ENCODE peak calls at places on chromosome 1, in nine cellular contexts. V, O, E, D, T, S, M, J and G are unnamed samples.

GRCh38 chr1:39671793-39672550 is at the start of gene NT5C1A:
- DNase-seq in E (no peak), V (no peak), J (no peak), T (no peak), D (peak; percentile 62), M (peak; percentile 10), O (peak; percentile 57), S (no peak), G (peak; percentile 39)

GRCh38 chr1:167713330-167714081 is 8.3 kb upstream of the MPZL1 start:
- DNase-seq in S (peak; percentile 82), V (no peak), M (no peak), T (peak; percentile 17), J (no peak), E (no peak), D (peak; percentile 33), O (peak; percentile 62), G (peak; percentile 54)

GRCh38 chr1:2050793-2051682 is 827 bp downstream of the PRKCZ start:
- DNase-seq in D (no peak), V (no peak), T (no peak), O (no peak), M (no peak), J (no peak), E (no peak), S (no peak), G (no peak)

GRCh38 chr1:186838380-186839076 is 9.8 kb downstream of the PLA2G4A start:
- DNase-seq in V (no peak), T (no peak), M (no peak), S (no peak), O (no peak), E (no peak), J (no peak), D (no peak), G (no peak)

GRCh38 chr1:56345826-56346225 is 233.5 kb downstream of the PLPP3 start:
- DNase-seq in M (no peak), S (no peak), O (no peak), J (no peak), T (no peak), E (no peak), V (no peak), D (no peak), G (no peak)

GRCh38 chr1:235101558-235102258 is 26.9 kb downstream of the TOMM20 start:
- DNase-seq in J (no peak), E (no peak), O (no peak), T (no peak), S (no peak), M (no peak), D (no peak), V (no peak), G (no peak)

GRCh38 chr1:233336554-233337442 is 9.3 kb downstream of the MAP3K21 start:
- DNase-seq in J (no peak), S (no peak), O (no peak), M (no peak), D (no peak), T (no peak), V (no peak), E (no peak), G (no peak)

GRCh38 chr1:202228484-202229122 is 35.0 kb downstream of the LGR6 start:
- DNase-seq in O (no peak), S (no peak), M (no peak), J (no peak), E (no peak), V (no peak), D (no peak), T (no peak), G (no peak)

GRCh38 chr1:196538473-196538872 is 69.8 kb downstream of the KCNT2 start:
- DNase-seq in M (no peak), T (no peak), V (no peak), D (no peak), E (no peak), O (no peak), S (no peak), J (no peak), G (no peak)

GRCh38 chr1:159088050-159088449 is 11.5 kb upstream of the AIM2 start:
- DNase-seq in E (peak; percentile 48), V (no peak), J (no peak), D (no peak), S (no peak), O (no peak), M (no peak), T (peak; percentile 93), G (peak; percentile 43)

GRCh38 chr1:228400237-228400651 is 6.4 kb downstream of the TRIM11 start:
- DNase-seq in M (no peak), D (no peak), J (no peak), T (no peak), O (no peak), E (no peak), S (no peak), V (no peak), G (no peak)

GRCh38 chr1:156146006-156146748 is 7.2 kb upstream of the SEMA4A start:
- DNase-seq in O (peak; percentile 60), M (peak; percentile 76), J (no peak), D (peak; percentile 74), T (peak; percentile 97), E (peak; percentile 86), S (peak; percentile 94), V (peak; percentile 86), G (peak; percentile 92)

GRCh38 chr1:85168884-85169283 is 31.9 kb downstream of the SYDE2 start:
- DNase-seq in V (no peak), S (no peak), T (no peak), E (no peak), O (no peak), J (no peak), D (no peak), M (no peak), G (no peak)

GRCh38 chr1:226589008-226589733 is 40.6 kb downstream of the STUM start:
- DNase-seq in M (no peak), V (no peak), O (no peak), D (no peak), T (peak; percentile 13), J (no peak), E (no peak), S (no peak), G (no peak)

GRCh38 chr1:27568247-27569087 is 35.5 kb downstream of the AHDC1 start:
- DNase-seq in T (peak; percentile 95), S (peak; percentile 96), M (peak; percentile 86), O (peak; percentile 93), V (peak; percentile 97), E (peak; percentile 46), D (peak; percentile 96), J (peak; percentile 75), G (peak; percentile 91)

GRCh38 chr1:205317311-205317917 is 4.1 kb downstream of the NUAK2 start:
- DNase-seq in V (peak; percentile 84), O (no peak), S (no peak), J (no peak), E (no peak), D (peak; percentile 82), T (peak; percentile 27), M (no peak), G (no peak)

GRCh38 chr1:119227446-119227845 is 87.0 kb upstream of the WARS2 start:
- DNase-seq in M (no peak), D (no peak), S (no peak), O (no peak), V (no peak), T (no peak), J (no peak), E (no peak), G (no peak)

GRCh38 chr1:2840036-2840809 is 38.7 kb upstream of the TTC34 start:
- DNase-seq in O (no peak), D (peak; percentile 11), T (no peak), V (no peak), J (no peak), S (no peak), E (no peak), M (no peak), G (no peak)

GRCh38 chr1:45802343-45803298 is 791 bp upstream of the MAST2 start:
- DNase-seq in O (peak; percentile 13), D (peak; percentile 84), J (peak; percentile 70), M (peak; percentile 86), V (peak; percentile 92), S (peak; percentile 90), E (peak; percentile 95), T (peak; percentile 97), G (peak; percentile 99)

GRCh38 chr1:180152588-180152987 is 2.1 kb upstream of the QSOX1 start:
- DNase-seq in S (peak; percentile 32), M (no peak), V (no peak), O (no peak), E (no peak), D (no peak), J (no peak), T (no peak), G (no peak)

GRCh38 chr1:32150847-32151246 is 28.6 kb upstream of the TXLNA start:
- DNase-seq in T (peak; percentile 41), M (no peak), V (no peak), S (no peak), O (no peak), E (no peak), D (no peak), J (no peak), G (no peak)

GRCh38 chr1:27872059-27872801 is at the start of gene THEMIS2:
- DNase-seq in S (no peak), E (no peak), O (peak; percentile 71), T (peak; percentile 70), D (peak; percentile 75), V (peak; percentile 22), J (no peak), M (peak; percentile 32), G (peak; percentile 56)

GRCh38 chr1:42165511-42166210 is 1.1 kb upstream of the GUCA2A start:
- DNase-seq in J (no peak), S (peak; percentile 94), O (no peak), D (no peak), E (no peak), T (peak; percentile 76), V (peak; percentile 93), M (peak; percentile 59), G (peak; percentile 18)

GRCh38 chr1:213570487-213570886 is 417.3 kb upstream of the PROX1 start:
- DNase-seq in M (no peak), J (no peak), S (no peak), V (no peak), D (no peak), E (no peak), O (no peak), T (peak; percentile 1), G (no peak)

GRCh38 chr1:23980725-23981063 is 567 bp upstream of the SRSF10 start:
- DNase-seq in T (peak; percentile 72), O (peak; percentile 71), E (no peak), D (no peak), J (no peak), V (peak; percentile 90), M (no peak), S (no peak), G (peak; percentile 54)

GRCh38 chr1:168709896-168710305 is 19.1 kb downstream of the DPT start:
- DNase-seq in D (no peak), M (peak; percentile 77), T (peak; percentile 81), S (no peak), J (no peak), V (peak; percentile 91), O (no peak), E (no peak), G (peak; percentile 88)

GRCh38 chr1:160618763-160619274 is 28.0 kb downstream of the SLAMF1 start:
- DNase-seq in J (no peak), T (no peak), O (no peak), M (peak; percentile 31), E (no peak), D (no peak), V (no peak), S (no peak), G (peak; percentile 6)